ENCODE peak calls at places on chromosomes 3 and 15, in four cellular contexts. C, J, H and P are unnamed samples.

GRCh38 chr3:157626817-157627216 is 123.6 kb upstream of the VEPH1 start:
- DNase-seq in H (no peak), C (no peak), J (no peak), P (no peak)

GRCh38 chr3:8972614-8973013 is 9.3 kb upstream of the RAD18 start:
- DNase-seq in J (no peak), H (no peak), C (no peak), P (no peak)

GRCh38 chr15:52021128-52021671 is 2.2 kb downstream of the MAPK6 start:
- DNase-seq in H (peak), J (no peak), C (peak), P (peak)

GRCh38 chr15:55319537-55320325 is 709 bp downstream of the PIGB start:
- DNase-seq in H (no peak), C (no peak), J (no peak), P (no peak)

GRCh38 chr3:64667887-64668581 is 19.8 kb downstream of the ADAMTS9 start:
- DNase-seq in H (peak), J (no peak), C (no peak), P (no peak)

GRCh38 chr3:49493901-49494300 is 23.8 kb downstream of the DAG1 start:
- DNase-seq in H (no peak), J (no peak), C (no peak), P (no peak)

GRCh38 chr3:136602818-136603217 is 149.4 kb downstream of the STAG1 start:
- DNase-seq in H (no peak), C (no peak), J (no peak), P (no peak)

GRCh38 chr3:147361671-147362420 is 44.5 kb downstream of the ZIC4 start:
- DNase-seq in C (no peak), J (no peak), H (no peak), P (peak)

GRCh38 chr15:76795217-76795616 is 109.9 kb downstream of the SCAPER start:
- DNase-seq in H (no peak), J (no peak), C (no peak), P (no peak)

GRCh38 chr15:37771462-37771861 is 163.0 kb upstream of the TMCO5A start:
- DNase-seq in J (no peak), H (no peak), C (no peak), P (no peak)

GRCh38 chr15:75640483-75641175 is 605 bp upstream of the IMP3 start:
- DNase-seq in J (no peak), C (no peak), H (no peak), P (no peak)

GRCh38 chr3:12750223-12750622 is 8.8 kb downstream of the TMEM40 start:
- DNase-seq in J (no peak), C (peak), H (no peak), P (peak)

GRCh38 chr15:90681480-90681879 is 35.7 kb upstream of the BLM start:
- DNase-seq in J (no peak), H (peak), C (no peak), P (peak)

GRCh38 chr3:150761831-150762661 is 923 bp downstream of the SIAH2 start:
- DNase-seq in J (peak), C (peak), H (peak), P (peak)
- TF ChIP-seq POLR2A in J (peak), C (peak), H (peak), P (peak)

GRCh38 chr3:131361464-131362421 is 19.8 kb upstream of the NUDT16 start:
- DNase-seq in C (peak), H (peak), J (peak), P (no peak)
- TF ChIP-seq POLR2A in C (no peak), H (peak), J (peak), P (no peak)

GRCh38 chr3:141371882-141372281 is 3.6 kb downstream of the ZBTB38 start:
- DNase-seq in H (no peak), C (no peak), J (no peak), P (no peak)

GRCh38 chr3:141368062-141368924 is at the start of gene ZBTB38:
- DNase-seq in H (peak), C (peak), J (peak), P (peak)

GRCh38 chr3:141368925-141369794 is 856 bp downstream of the ZBTB38 start:
- DNase-seq in H (no peak), J (no peak), C (no peak), P (no peak)

GRCh38 chr3:141372656-141373055 is 4.4 kb downstream of the ZBTB38 start:
- DNase-seq in H (no peak), J (no peak), C (no peak), P (no peak)

DNA sequence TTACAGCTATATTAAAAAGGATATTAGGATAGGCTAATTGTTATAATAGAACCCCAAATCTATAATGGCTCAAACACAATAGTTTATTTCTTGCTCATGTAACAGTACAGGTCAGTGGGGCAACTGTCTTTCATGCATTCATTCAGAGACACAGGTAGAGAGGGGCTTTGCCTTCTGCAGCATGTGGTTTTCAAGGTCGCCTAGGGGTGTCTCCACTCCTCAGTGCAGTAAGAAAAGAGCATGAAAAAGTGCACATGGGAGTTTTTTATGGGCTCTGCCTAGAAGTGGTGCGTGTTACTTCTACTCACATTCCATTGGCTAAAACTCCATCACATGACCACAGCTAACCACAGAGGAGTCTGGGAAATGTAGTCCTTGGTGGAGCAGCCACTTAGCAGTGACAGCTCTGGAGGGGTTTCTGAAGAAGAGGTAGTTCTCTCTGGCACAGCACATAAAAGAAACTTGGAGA is 1.8 kb downstream of the ZBTB38 start:
- DNase-seq in C (peak), J (no peak), H (peak), P (no peak)
- TF ChIP-seq POLR2A in C (peak), J (no peak), H (no peak), P (no peak)

DNA sequence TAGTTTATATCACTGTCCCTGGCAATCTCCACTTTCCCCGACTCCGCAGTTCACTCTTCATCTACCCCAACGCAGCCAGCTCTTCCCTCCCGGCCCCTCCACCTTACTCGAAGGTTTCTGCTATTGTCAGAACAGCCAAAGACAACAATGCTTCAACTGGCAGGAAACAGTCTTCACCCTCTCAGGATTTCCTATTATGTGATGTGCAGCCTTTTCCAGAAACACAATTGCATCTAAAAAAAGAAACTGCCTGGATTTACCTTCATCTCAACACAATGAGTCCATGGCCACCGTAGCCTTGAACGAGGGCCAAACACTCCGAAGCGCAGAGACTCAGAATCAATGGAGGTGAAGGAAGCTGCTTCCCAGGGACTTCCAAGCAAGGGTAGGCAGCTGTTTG is 182.1 kb upstream of the TSC22D2 start:
- DNase-seq in H (no peak), J (no peak), C (no peak), P (no peak)
- TF ChIP-seq POLR2A in H (no peak), J (no peak), C (no peak), P (no peak)

DNA sequence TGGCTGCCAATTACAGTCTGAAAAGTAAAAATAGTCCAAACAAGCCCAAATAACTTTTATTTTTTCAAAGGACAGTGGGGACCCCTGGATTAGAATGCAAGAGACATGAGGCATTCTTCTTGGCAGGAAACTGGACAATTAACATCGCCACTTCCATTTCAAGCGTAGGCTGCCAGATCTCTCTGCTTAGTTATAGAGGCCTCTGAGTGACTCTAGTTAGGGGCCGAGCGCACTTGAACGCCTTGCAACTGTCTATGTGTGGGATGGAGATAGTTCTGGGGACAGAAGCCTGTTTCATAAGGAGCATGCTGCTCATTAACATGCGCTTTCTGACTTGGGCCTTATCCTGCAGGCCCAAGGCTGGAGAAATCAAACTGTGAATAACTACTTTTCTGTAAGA is 189.1 kb downstream of the GHSR start:
- DNase-seq in H (no peak), J (no peak), C (peak), P (no peak)
- TF ChIP-seq POLR2A in H (no peak), J (no peak), C (no peak), P (no peak)

GRCh38 chr15:78263907-78264303 is 457 bp upstream of the DNAJA4 start:
- DNase-seq in C (no peak), H (no peak), J (peak), P (no peak)
- TF ChIP-seq POLR2A in C (no peak), H (no peak), J (no peak), P (no peak)